ENCODE peak calls at places on chromosome 1, in ten cellular contexts. U, B, A, E, P, M, C, Q, Z and K are unnamed samples.

GRCh38 chr1:230084408-230085177 is 17.6 kb downstream of the GALNT2 start:
- DNase-seq in C (peak), Q (no peak), E (peak), M (no peak), A (no peak), P (no peak), B (no peak), Z (no peak), U (peak), K (peak)

GRCh38 chr1:68782890-68783289 is 286.0 kb upstream of the DEPDC1 start:
- DNase-seq in U (no peak), Q (no peak), Z (no peak), M (no peak), B (no peak), E (no peak), C (no peak), A (no peak), P (no peak), K (no peak)

GRCh38 chr1:160251006-160251405 is 11.3 kb downstream of the DCAF8 start:
- DNase-seq in A (no peak), P (no peak), M (no peak), Z (no peak), Q (no peak), C (no peak), B (no peak), U (no peak), E (no peak), K (no peak)

GRCh38 chr1:151887028-151887427 is 22.3 kb downstream of the THEM4 start:
- DNase-seq in Q (no peak), C (no peak), Z (no peak), E (peak), U (peak), M (no peak), A (no peak), B (no peak), P (no peak), K (peak)

GRCh38 chr1:212311836-212312497 is 26.8 kb downstream of the PPP2R5A start:
- DNase-seq in M (no peak), P (no peak), Q (no peak), B (no peak), U (no peak), C (no peak), E (peak), Z (no peak), A (no peak), K (no peak)

GRCh38 chr1:77955709-77956108 is 23.2 kb downstream of the FUBP1 start:
- DNase-seq in U (no peak), Q (no peak), M (no peak), E (no peak), Z (no peak), P (no peak), A (no peak), B (no peak), C (no peak), K (no peak)

GRCh38 chr1:150809651-150810050 is 1.6 kb upstream of the CTSK start:
- DNase-seq in Q (no peak), B (no peak), U (peak), Z (no peak), E (peak), C (no peak), P (no peak), M (no peak), A (no peak), K (no peak)

GRCh38 chr1:173870252-173871075 is 2.3 kb downstream of the ZBTB37 start:
- DNase-seq in Z (peak), P (no peak), M (no peak), U (no peak), A (no peak), Q (peak), E (no peak), B (no peak), C (peak), K (no peak)

GRCh38 chr1:231850786-231851185 is 224.2 kb downstream of the DISC1 start:
- DNase-seq in U (no peak), Z (no peak), E (no peak), P (no peak), Q (no peak), C (no peak), B (no peak), A (no peak), M (no peak), K (no peak)

GRCh38 chr1:175479521-175480342 is 263.7 kb downstream of the TNR start:
- DNase-seq in Z (no peak), E (no peak), B (no peak), Q (no peak), M (no peak), C (no peak), U (peak), A (no peak), P (no peak), K (no peak)

GRCh38 chr1:157356611-157357010 is 195.7 kb downstream of the FCRL5 start:
- DNase-seq in Q (no peak), P (no peak), M (no peak), Z (no peak), C (no peak), E (no peak), A (no peak), B (no peak), U (no peak), K (no peak)

GRCh38 chr1:41045740-41046139 is 24.2 kb upstream of the SLFNL1 start:
- DNase-seq in Z (no peak), E (peak), P (no peak), U (peak), A (no peak), C (peak), B (no peak), M (no peak), Q (no peak), K (peak)

GRCh38 chr1:66446261-66447001 is 87.5 kb upstream of the SGIP1 start:
- DNase-seq in E (peak), U (peak), A (no peak), M (peak), C (no peak), B (peak), Q (peak), P (no peak), Z (peak), K (peak)

GRCh38 chr1:190353538-190354101 is 124.0 kb downstream of the BRINP3 start:
- DNase-seq in P (no peak), A (no peak), Z (no peak), E (peak), M (no peak), Q (no peak), C (no peak), U (no peak), B (no peak), K (no peak)

GRCh38 chr1:204990059-204990664 is 52.9 kb upstream of the CNTN2 start:
- DNase-seq in A (no peak), U (peak), Z (no peak), P (peak), Q (no peak), M (no peak), C (no peak), E (no peak), B (no peak), K (no peak)

GRCh38 chr1:9589719-9590157 is 1.0 kb downstream of the TMEM201 start:
- DNase-seq in Q (no peak), A (no peak), Z (no peak), M (no peak), U (peak), P (no peak), B (no peak), E (peak), C (no peak), K (no peak)

GRCh38 chr1:227788279-227789041 is 27.0 kb upstream of the PRSS38 start:
- DNase-seq in B (peak), Q (peak), U (peak), Z (peak), E (no peak), C (peak), P (peak), A (peak), M (peak), K (no peak)

GRCh38 chr1:51956528-51957509 is 33.7 kb downstream of the RAB3B start:
- DNase-seq in U (peak), Q (no peak), P (peak), B (no peak), A (no peak), E (peak), Z (no peak), C (no peak), M (no peak), K (no peak)

GRCh38 chr1:44677201-44677520 is 2.6 kb downstream of the ARMH1 start:
- DNase-seq in C (no peak), Q (no peak), U (peak), A (no peak), P (no peak), E (peak), M (no peak), B (no peak), Z (no peak), K (no peak)

GRCh38 chr1:233661376-233662159 is 47.7 kb downstream of the KCNK1 start:
- DNase-seq in A (no peak), Q (no peak), Z (no peak), M (no peak), P (no peak), B (no peak), U (no peak), C (no peak), E (no peak), K (no peak)

GRCh38 chr1:75796376-75797272 is at the start of gene MSH4:
- DNase-seq in P (peak), M (no peak), E (no peak), Q (no peak), U (no peak), B (no peak), A (peak), Z (peak), C (no peak), K (no peak)

GRCh38 chr1:910311-910880 is 13.3 kb upstream of the SAMD11 start:
- DNase-seq in P (no peak), A (peak), B (peak), U (no peak), E (no peak), M (no peak), Z (no peak), Q (no peak), C (peak), K (no peak)

GRCh38 chr1:226519135-226519534 is 29.4 kb upstream of the STUM start:
- DNase-seq in A (no peak), E (no peak), U (no peak), Q (no peak), M (no peak), Z (no peak), C (no peak), P (no peak), B (no peak), K (no peak)

GRCh38 chr1:32998009-32998555 is 33.5 kb upstream of the RNF19B start:
- DNase-seq in Q (no peak), P (no peak), C (no peak), A (no peak), Z (no peak), M (no peak), E (no peak), U (no peak), B (no peak), K (no peak)

GRCh38 chr1:171484760-171485374 is 463 bp upstream of the PRRC2C start:
- DNase-seq in M (no peak), B (no peak), Z (peak), Q (peak), U (no peak), E (no peak), A (no peak), C (no peak), P (no peak), K (no peak)
- TF ChIP-seq CTCF in M (peak), B (no peak), Z (no peak), Q (no peak), U (no peak), E (no peak), A (no peak), C (no peak), P (no peak), K (no peak)

DNA sequence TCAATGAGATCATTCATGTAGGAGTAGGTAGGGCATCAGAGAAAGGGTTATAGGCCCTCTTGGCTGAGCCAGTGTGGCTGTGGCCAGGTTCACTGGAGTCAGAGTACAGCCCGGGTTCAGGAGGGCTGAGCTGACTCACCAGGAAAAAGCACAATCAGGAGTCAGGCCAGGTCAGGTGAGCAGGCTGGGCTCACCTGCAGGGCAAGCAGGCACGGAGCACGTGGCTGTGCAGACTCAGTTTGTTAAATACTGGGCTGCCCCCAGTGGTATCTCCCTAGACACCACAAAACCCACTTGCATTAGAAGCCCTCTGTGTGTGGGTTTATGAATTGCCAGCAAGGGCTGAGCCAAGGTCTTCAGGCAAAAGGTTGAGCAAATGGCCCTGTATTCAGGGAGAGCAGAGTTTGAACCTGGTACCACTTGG is 122.1 kb upstream of the SERBP1 start:
- DNase-seq in C (no peak), Q (no peak), M (no peak), E (no peak), U (no peak), B (no peak), A (no peak), Z (no peak), P (peak), K (no peak)
- TF ChIP-seq CTCF in C (no peak), Q (no peak), M (no peak), E (no peak), U (no peak), B (no peak), A (no peak), Z (no peak), P (peak), K (no peak)

DNA sequence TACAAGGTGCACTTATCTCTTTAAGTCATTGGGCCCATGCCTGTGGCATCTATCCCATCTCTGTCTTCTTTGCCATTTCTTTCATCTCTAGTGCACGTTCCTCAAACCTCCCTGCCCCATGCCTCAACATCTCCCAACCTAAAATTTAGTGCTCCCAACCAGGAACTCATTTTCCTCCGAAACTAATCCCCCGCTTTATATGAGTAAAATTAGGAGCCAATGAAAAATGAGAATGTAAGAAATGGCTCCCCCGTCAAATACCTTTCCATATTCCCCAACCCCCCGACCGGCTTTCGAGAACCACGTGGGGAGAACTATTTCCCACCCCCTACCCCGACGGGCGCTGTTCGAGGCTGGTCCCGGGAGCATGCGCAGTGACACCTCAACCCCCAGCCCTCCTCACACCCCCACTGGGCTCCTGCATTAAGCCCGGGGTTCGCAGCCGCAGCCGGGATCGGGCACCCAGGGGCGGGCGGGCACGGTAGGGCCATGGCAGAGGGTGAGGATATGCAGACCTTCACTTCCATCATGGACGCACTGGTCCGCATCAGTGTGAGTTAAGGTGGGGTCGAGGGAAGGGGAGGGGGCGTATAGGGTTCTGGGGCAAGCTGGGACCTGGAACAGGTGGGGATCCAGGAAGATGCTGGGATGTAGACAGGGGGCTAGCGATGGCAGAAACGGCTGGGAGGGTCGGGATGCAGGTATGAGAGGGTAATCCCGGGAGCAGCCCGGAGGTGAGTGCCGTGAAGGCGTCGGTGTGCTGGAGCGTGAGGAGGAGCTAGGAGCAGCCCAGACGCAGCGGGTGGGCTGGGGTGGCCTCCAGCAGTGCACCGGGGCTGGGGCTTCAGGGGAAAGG is at the start of gene TRIM46:
- DNase-seq in C (peak), U (peak), Q (peak), A (peak), M (peak), E (peak), Z (peak), P (peak), B (no peak), K (no peak)
- TF ChIP-seq CTCF in C (no peak), U (no peak), Q (no peak), A (no peak), M (no peak), E (no peak), Z (no peak), P (peak), B (no peak), K (no peak)

GRCh38 chr1:165945911-165946310 is 118.5 kb downstream of the UCK2 start:
- DNase-seq in E (no peak), B (no peak), P (no peak), C (no peak), Z (no peak), A (no peak), U (no peak), M (no peak), Q (no peak), K (no peak)
- TF ChIP-seq CTCF in E (no peak), B (no peak), P (no peak), C (no peak), Z (no peak), A (no peak), U (no peak), M (no peak), Q (no peak), K (no peak)

DNA sequence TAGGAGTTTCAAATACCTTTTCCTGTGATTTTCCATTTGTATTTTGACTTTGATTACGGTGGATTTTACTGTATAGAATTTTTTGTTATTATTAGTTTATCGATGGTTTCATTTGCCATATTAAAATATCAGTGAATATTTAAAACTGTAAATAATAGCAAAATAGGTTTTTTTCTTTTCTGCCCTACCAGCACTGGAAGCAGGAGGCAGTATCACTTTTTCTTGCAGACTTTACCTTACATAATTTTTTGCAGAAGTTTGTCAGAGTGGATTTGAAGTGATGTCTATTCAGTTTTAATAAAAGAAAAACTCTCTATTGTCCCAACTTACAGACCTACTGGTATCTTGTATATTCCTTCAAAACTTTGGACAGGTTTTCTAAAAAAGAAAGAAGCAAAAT is 213.6 kb downstream of the CENPF start:
- DNase-seq in U (no peak), A (no peak), Z (no peak), C (no peak), P (no peak), B (no peak), E (no peak), Q (no peak), M (no peak), K (no peak)
- TF ChIP-seq CTCF in U (peak), A (no peak), Z (no peak), C (no peak), P (peak), B (peak), E (no peak), Q (no peak), M (no peak), K (no peak)

GRCh38 chr1:224434447-224435317 is at the start of gene WDR26:
- DNase-seq in M (peak), P (peak), A (peak), E (peak), U (peak), C (peak), Q (peak), B (peak), Z (peak), K (no peak)
- TF ChIP-seq CTCF in M (no peak), P (no peak), A (no peak), E (peak), U (peak), C (no peak), Q (no peak), B (peak), Z (no peak), K (no peak)

GRCh38 chr1:239084459-239085080 is 301.8 kb upstream of the CHRM3 start:
- DNase-seq in C (no peak), U (no peak), M (no peak), P (no peak), A (no peak), Q (no peak), E (no peak), B (no peak), Z (no peak), K (no peak)
- TF ChIP-seq CTCF in C (no peak), U (no peak), M (no peak), P (peak), A (no peak), Q (no peak), E (no peak), B (no peak), Z (no peak), K (no peak)